ENCODE peak calls at places on chromosome 20, in four cellular contexts. L, T, Z and X are unnamed samples.

GRCh38 chr20:61494763-61495595 is 242.9 kb downstream of the CDH4 start:
- DNase-seq in T (no peak), L (no peak), Z (no peak), X (no peak)

GRCh38 chr20:22752324-22752723 is 168.0 kb upstream of the FOXA2 start:
- DNase-seq in T (no peak), L (no peak), Z (no peak), X (no peak)

GRCh38 chr20:61556116-61556515 is 304.1 kb downstream of the CDH4 start:
- DNase-seq in Z (no peak), L (no peak), T (peak), X (peak)

GRCh38 chr20:23632711-23633573 is 4.8 kb downstream of the CST3 start:
- DNase-seq in T (no peak), L (no peak), Z (no peak), X (no peak)

GRCh38 chr20:52533401-52533800 is 341.8 kb upstream of the ZFP64 start:
- DNase-seq in Z (no peak), T (no peak), L (no peak), X (no peak)

GRCh38 chr20:43731927-43732326 is 5.1 kb upstream of the GTSF1L start:
- DNase-seq in Z (no peak), T (no peak), L (no peak), X (no peak)

GRCh38 chr20:52104546-52105044 is 87.0 kb downstream of the ZFP64 start:
- DNase-seq in Z (no peak), T (peak), L (no peak), X (peak)

GRCh38 chr20:25081065-25081729 is 744 bp downstream of the VSX1 start:
- DNase-seq in T (no peak), Z (no peak), L (peak), X (peak)

GRCh38 chr20:24257171-24257570 is 212.3 kb upstream of the SYNDIG1 start:
- DNase-seq in T (no peak), L (no peak), Z (no peak), X (no peak)

GRCh38 chr20:19806806-19807691 is 49.0 kb downstream of the RIN2 start:
- DNase-seq in L (no peak), Z (no peak), T (peak), X (peak)

GRCh38 chr20:3239026-3239866 is at the start of gene SLC4A11:
- DNase-seq in L (peak), Z (peak), T (peak), X (peak)

GRCh38 chr20:3560578-3560977 is 89.8 kb downstream of the ATRN start:
- DNase-seq in L (no peak), Z (no peak), T (no peak), X (peak)

GRCh38 chr20:33686984-33687366 is 790 bp upstream of the E2F1 start:
- DNase-seq in T (no peak), L (no peak), Z (no peak), X (no peak)

GRCh38 chr20:23205656-23206055 is 119.5 kb upstream of the CD93 start:
- DNase-seq in Z (no peak), T (peak), L (peak), X (peak)

GRCh38 chr20:64236137-64237088 is 19.1 kb upstream of the PCMTD2 start:
- DNase-seq in L (peak), Z (no peak), T (no peak), X (no peak)

GRCh38 chr20:51183443-51183842 is 160.5 kb upstream of the KCNG1 start:
- DNase-seq in Z (no peak), T (no peak), L (no peak), X (no peak)

GRCh38 chr20:41483553-41483930 is 116.9 kb upstream of the EMILIN3 start:
- DNase-seq in T (peak), L (no peak), Z (no peak), X (peak)

GRCh38 chr20:3784226-3784853 is 2.2 kb downstream of the CENPB start:
- DNase-seq in Z (no peak), L (peak), T (no peak), X (peak)

GRCh38 chr20:36861875-36862801 is 13.8 kb upstream of the TLDC2 start:
- DNase-seq in T (peak), L (peak), Z (no peak), X (peak)

GRCh38 chr20:35492352-35492751 is 37.0 kb downstream of the CEP250 start:
- DNase-seq in L (no peak), Z (no peak), T (no peak), X (no peak)

GRCh38 chr20:35491823-35492222 is 36.4 kb downstream of the CEP250 start:
- DNase-seq in L (no peak), T (no peak), Z (no peak), X (no peak)

GRCh38 chr20:35487479-35487878 is 32.1 kb downstream of the CEP250 start:
- DNase-seq in L (no peak), Z (no peak), T (no peak), X (no peak)

GRCh38 chr20:35490736-35491181 is 35.4 kb downstream of the CEP250 start:
- DNase-seq in L (no peak), T (no peak), Z (no peak), X (no peak)

GRCh38 chr20:35489717-35490116 is 34.3 kb downstream of the CEP250 start:
- DNase-seq in T (no peak), Z (no peak), L (no peak), X (no peak)
- TF ChIP-seq CTCF in T (no peak), Z (no peak), L (no peak), X (no peak)

GRCh38 chr20:53660947-53661381 is 67.3 kb upstream of the ZNF217 start:
- DNase-seq in L (no peak), Z (no peak), T (no peak), X (no peak)
- TF ChIP-seq CTCF in L (no peak), Z (no peak), T (no peak), X (no peak)

GRCh38 chr20:21029356-21029755 is 76.8 kb downstream of the LINC00237 start:
- DNase-seq in T (no peak), L (no peak), Z (no peak), X (no peak)

GRCh38 chr20:21028436-21028835 is 77.7 kb downstream of the LINC00237 start:
- DNase-seq in L (no peak), Z (no peak), T (no peak), X (no peak)

GRCh38 chr20:21028921-21029320 is 77.2 kb downstream of the LINC00237 start:
- DNase-seq in L (no peak), Z (no peak), T (no peak), X (no peak)

GRCh38 chr20:21026951-21027350 is 79.2 kb downstream of the LINC00237 start:
- DNase-seq in Z (no peak), T (no peak), L (no peak), X (no peak)

DNA sequence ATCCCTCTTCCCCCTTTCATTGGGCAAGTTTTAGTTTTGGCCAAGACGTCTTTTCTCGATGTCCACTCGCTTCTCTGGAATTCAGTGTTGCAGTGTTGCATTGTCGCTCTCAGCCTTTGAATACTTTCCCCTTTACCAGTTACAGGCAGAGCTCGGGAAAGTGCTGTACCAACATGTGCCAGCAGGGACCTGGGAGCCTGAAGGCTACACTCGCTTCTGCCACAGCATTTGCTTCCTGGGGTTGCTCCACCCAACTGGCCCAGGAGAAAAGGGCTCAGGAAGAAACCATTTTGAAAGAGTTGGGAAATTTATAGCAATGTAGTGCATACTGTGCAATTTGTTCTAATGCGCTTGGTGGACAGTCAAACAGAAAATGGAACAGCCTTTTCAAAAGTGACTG is 78.6 kb downstream of the LINC00237 start:
- DNase-seq in Z (no peak), L (no peak), T (no peak), X (no peak)
- TF ChIP-seq CTCF in Z (no peak), L (no peak), T (no peak), X (no peak)

DNA sequence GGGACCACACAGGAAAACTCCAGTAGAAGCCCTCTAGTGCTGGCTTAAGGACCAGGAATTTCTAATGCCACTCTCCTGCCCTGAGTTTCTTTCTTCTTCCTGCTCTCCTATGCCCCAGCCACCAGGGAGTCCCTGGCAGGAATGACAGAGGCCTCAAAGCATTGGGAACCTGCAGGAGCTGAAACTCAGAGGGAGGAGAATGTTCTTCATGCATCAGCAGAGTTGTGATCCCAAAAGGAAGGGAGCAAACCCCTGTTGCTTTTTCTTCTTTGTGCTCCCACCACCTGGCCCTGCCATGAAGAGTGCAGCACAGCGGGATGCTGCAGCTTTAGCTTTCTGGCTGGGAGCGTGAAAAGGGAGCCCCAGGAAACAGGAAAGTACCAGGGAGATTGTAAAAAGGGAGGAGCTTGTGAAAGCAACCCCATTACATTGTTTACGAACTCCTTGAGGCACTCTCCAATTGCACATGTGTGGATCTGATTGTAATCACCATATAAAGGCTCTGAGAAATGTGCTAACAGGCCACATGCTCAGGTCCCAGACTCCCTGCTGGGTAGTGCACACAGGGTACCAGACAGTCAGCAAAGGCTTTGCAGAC is 34.7 kb upstream of the FKBP1A start:
- DNase-seq in T (peak), Z (no peak), L (no peak), X (peak)
- TF ChIP-seq CTCF in T (no peak), Z (no peak), L (no peak), X (no peak)

DNA sequence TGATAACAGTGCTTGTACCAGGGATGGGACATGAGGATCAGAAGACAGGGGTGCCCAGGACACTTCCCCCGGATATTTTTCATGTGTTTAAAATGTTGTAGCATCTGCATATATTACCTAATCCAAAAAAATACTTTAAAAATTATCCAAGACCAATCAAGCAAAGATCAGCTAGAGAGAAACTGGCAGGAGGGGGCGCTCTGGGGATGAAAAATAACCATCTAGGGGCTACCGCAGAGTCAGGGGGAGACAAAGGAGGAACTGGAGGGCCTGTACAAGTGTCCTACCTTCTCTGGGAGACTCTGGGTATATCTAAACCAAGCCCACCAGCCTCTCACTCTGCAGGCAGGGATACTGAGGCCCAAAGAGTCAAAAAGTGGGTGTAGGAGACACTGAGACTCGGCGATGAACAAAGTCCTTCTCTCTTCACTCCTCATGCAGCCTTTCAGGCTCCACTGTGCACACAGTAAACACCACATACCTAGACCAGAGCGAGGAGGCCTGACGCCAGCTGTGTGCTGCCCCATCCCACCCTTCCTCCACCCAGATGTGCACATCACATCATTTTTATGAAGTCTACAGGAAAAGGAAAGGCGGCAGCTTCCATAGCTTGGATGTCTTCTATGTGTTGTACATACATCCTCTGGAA is 9.8 kb downstream of the RIMS4 start:
- DNase-seq in L (no peak), Z (no peak), T (no peak), X (no peak)
- TF ChIP-seq CTCF in L (no peak), Z (peak), T (peak), X (no peak)

GRCh38 chr20:34998331-34998950 is 42.8 kb downstream of the MYH7B start:
- DNase-seq in L (no peak), Z (no peak), T (no peak), X (no peak)
- TF ChIP-seq CTCF in L (no peak), Z (no peak), T (no peak), X (no peak)

GRCh38 chr20:45592574-45593189 is 13.6 kb upstream of the WFDC8 start:
- DNase-seq in L (no peak), Z (peak), T (peak), X (peak)
- TF ChIP-seq CTCF in L (peak), Z (peak), T (peak), X (peak)

DNA sequence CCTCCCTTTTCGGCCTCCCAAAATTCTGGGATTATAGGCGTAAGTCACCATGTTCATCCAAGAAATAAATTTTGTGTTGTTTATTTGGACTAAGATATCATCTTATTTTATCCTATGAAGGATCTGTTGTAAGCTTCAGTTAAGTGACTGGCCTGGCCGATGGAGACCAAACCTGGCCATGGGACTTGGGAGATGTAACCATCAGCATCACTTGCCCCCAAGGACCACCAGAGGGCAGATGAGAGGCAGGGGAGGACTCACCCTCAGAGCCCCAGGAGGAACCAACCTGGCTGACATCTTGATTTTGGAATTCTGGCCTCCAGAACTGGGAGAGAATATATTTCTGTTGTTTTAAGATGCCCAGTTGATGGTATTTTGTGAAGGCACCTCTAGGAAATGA is 266.7 kb downstream of the CDH26 start:
- DNase-seq in L (no peak), Z (peak), T (no peak), X (no peak)
- TF ChIP-seq CTCF in L (no peak), Z (peak), T (peak), X (peak)

GRCh38 chr20:17637985-17638640 is 43.9 kb downstream of the RRBP1 start:
- DNase-seq in L (no peak), Z (no peak), T (no peak), X (no peak)
- TF ChIP-seq CTCF in L (no peak), Z (no peak), T (no peak), X (no peak)

GRCh38 chr20:14633507-14633906 is 296.1 kb upstream of the FLRT3 start:
- DNase-seq in Z (no peak), L (no peak), T (no peak), X (peak)
- TF ChIP-seq CTCF in Z (no peak), L (no peak), T (no peak), X (no peak)